ENCODE peak calls at places on chromosomes 13 and 19, in four cellular contexts. One of them, this sample, is unnamed.

GRCh38 chr19:22609630-22610029 is 24.5 kb upstream of the ZNF492 start:
- DNase-seq in CD8-positive, alpha-beta T cell: no peak
- DNase-seq in astrocyte of the spinal cord: no peak
- DNase-seq in GM12865: no peak
- DNase-seq in this sample: no peak

GRCh38 chr13:30081331-30081730 is 226.0 kb downstream of the KATNAL1 start:
- DNase-seq in CD8-positive, alpha-beta T cell: no peak
- DNase-seq in astrocyte of the spinal cord: no peak
- DNase-seq in GM12865: no peak
- DNase-seq in this sample: no peak

GRCh38 chr19:23996549-23996948 is 81.9 kb downstream of the ZNF726 start:
- DNase-seq in CD8-positive, alpha-beta T cell: no peak
- DNase-seq in astrocyte of the spinal cord: no peak
- DNase-seq in GM12865: no peak
- DNase-seq in this sample: no peak

GRCh38 chr19:2271516-2272103 is 10.4 kb downstream of the PEAK3 start:
- DNase-seq in CD8-positive, alpha-beta T cell: no peak
- DNase-seq in astrocyte of the spinal cord: peak
- DNase-seq in GM12865: no peak
- DNase-seq in this sample: no peak

GRCh38 chr19:14530005-14530348 is 583 bp downstream of the TECR start:
- DNase-seq in CD8-positive, alpha-beta T cell: no peak
- DNase-seq in astrocyte of the spinal cord: no peak
- DNase-seq in GM12865: peak
- DNase-seq in this sample: peak

GRCh38 chr13:79194272-79194671 is 211.8 kb downstream of the RBM26 start:
- DNase-seq in CD8-positive, alpha-beta T cell: no peak
- DNase-seq in astrocyte of the spinal cord: no peak
- DNase-seq in GM12865: peak
- DNase-seq in this sample: no peak

GRCh38 chr19:1672038-1672768 is 19.8 kb upstream of the TCF3 start:
- DNase-seq in CD8-positive, alpha-beta T cell: peak
- DNase-seq in astrocyte of the spinal cord: no peak
- DNase-seq in GM12865: peak
- DNase-seq in this sample: peak

GRCh38 chr19:47701717-47702552 is 11.3 kb upstream of the EHD2 start:
- DNase-seq in CD8-positive, alpha-beta T cell: no peak
- DNase-seq in astrocyte of the spinal cord: no peak
- DNase-seq in GM12865: no peak
- DNase-seq in this sample: no peak

GRCh38 chr13:44667950-44668349 is 91.8 kb upstream of the TSC22D1 start:
- DNase-seq in CD8-positive, alpha-beta T cell: no peak
- DNase-seq in astrocyte of the spinal cord: peak
- DNase-seq in GM12865: peak
- DNase-seq in this sample: no peak

GRCh38 chr19:39498262-39499081 is at the start of gene DLL3:
- DNase-seq in CD8-positive, alpha-beta T cell: no peak
- DNase-seq in astrocyte of the spinal cord: no peak
- DNase-seq in GM12865: no peak
- DNase-seq in this sample: peak

GRCh38 chr19:39499082-39499642 is 415 bp downstream of the DLL3 start:
- DNase-seq in CD8-positive, alpha-beta T cell: no peak
- DNase-seq in astrocyte of the spinal cord: no peak
- DNase-seq in GM12865: peak
- DNase-seq in this sample: no peak

GRCh38 chr19:39499932-39500331 is 1.2 kb downstream of the DLL3 start:
- DNase-seq in CD8-positive, alpha-beta T cell: no peak
- DNase-seq in astrocyte of the spinal cord: no peak
- DNase-seq in GM12865: no peak
- DNase-seq in this sample: no peak

GRCh38 chr19:39496063-39496462 is 2.7 kb upstream of the DLL3 start:
- DNase-seq in CD8-positive, alpha-beta T cell: no peak
- DNase-seq in astrocyte of the spinal cord: no peak
- DNase-seq in GM12865: no peak
- DNase-seq in this sample: no peak

DNA sequence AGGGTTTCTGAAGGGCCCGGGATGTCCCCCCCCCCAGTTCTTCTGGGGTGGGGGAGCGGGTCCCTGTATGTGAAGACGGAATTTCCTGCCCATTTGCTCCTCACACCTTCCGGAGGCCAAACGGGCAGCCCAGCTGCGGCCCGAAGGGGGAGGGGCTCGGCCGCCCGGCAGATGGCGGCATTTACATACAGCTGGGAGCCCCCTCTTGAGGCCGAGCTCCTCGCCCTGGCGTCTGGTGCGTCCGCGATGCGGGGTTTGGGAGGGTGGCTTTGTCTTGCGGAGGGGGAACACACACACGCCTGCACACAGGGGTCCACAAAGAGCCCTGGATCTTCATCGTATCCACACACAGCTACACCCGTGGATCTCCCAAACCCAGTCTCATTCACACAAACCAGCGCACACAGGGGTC is 891 bp upstream of the DLL3 start:
- DNase-seq in CD8-positive, alpha-beta T cell: peak
- DNase-seq in astrocyte of the spinal cord: peak
- DNase-seq in GM12865: peak
- DNase-seq in this sample: peak
- H3K4me3 ChIP-seq in CD8-positive, alpha-beta T cell: no peak
- H3K4me3 ChIP-seq in astrocyte of the spinal cord: peak
- H3K4me3 ChIP-seq in GM12865: no peak
- H3K4me3 ChIP-seq in this sample: peak

GRCh38 chr19:43634516-43634876 is 5.2 kb downstream of the CADM4 start:
- DNase-seq in CD8-positive, alpha-beta T cell: no peak
- DNase-seq in astrocyte of the spinal cord: no peak
- DNase-seq in GM12865: no peak
- DNase-seq in this sample: no peak

GRCh38 chr19:43636121-43636683 is 3.4 kb downstream of the CADM4 start:
- DNase-seq in CD8-positive, alpha-beta T cell: no peak
- DNase-seq in astrocyte of the spinal cord: no peak
- DNase-seq in GM12865: no peak
- DNase-seq in this sample: no peak

GRCh38 chr19:43633520-43633919 is 6.1 kb downstream of the CADM4 start:
- DNase-seq in CD8-positive, alpha-beta T cell: no peak
- DNase-seq in astrocyte of the spinal cord: no peak
- DNase-seq in GM12865: no peak
- DNase-seq in this sample: no peak

GRCh38 chr19:43634068-43634467 is 5.6 kb downstream of the CADM4 start:
- DNase-seq in CD8-positive, alpha-beta T cell: no peak
- DNase-seq in astrocyte of the spinal cord: no peak
- DNase-seq in GM12865: no peak
- DNase-seq in this sample: no peak

GRCh38 chr19:43634877-43635560 is 4.6 kb downstream of the CADM4 start:
- DNase-seq in CD8-positive, alpha-beta T cell: no peak
- DNase-seq in astrocyte of the spinal cord: no peak
- DNase-seq in GM12865: no peak
- DNase-seq in this sample: no peak
- H3K4me3 ChIP-seq in CD8-positive, alpha-beta T cell: no peak
- H3K4me3 ChIP-seq in astrocyte of the spinal cord: no peak
- H3K4me3 ChIP-seq in GM12865: no peak
- H3K4me3 ChIP-seq in this sample: no peak

GRCh38 chr13:23321534-23322241 is 111.8 kb downstream of the SACS start:
- DNase-seq in CD8-positive, alpha-beta T cell: no peak
- DNase-seq in astrocyte of the spinal cord: peak
- DNase-seq in GM12865: peak
- DNase-seq in this sample: no peak

GRCh38 chr13:23322353-23323336 is 110.9 kb downstream of the SACS start:
- DNase-seq in CD8-positive, alpha-beta T cell: no peak
- DNase-seq in astrocyte of the spinal cord: no peak
- DNase-seq in GM12865: no peak
- DNase-seq in this sample: no peak

GRCh38 chr13:23319915-23320224 is 113.6 kb downstream of the SACS start:
- DNase-seq in CD8-positive, alpha-beta T cell: no peak
- DNase-seq in astrocyte of the spinal cord: no peak
- DNase-seq in GM12865: no peak
- DNase-seq in this sample: no peak

GRCh38 chr13:23323946-23324709 is 109.4 kb downstream of the SACS start:
- DNase-seq in CD8-positive, alpha-beta T cell: no peak
- DNase-seq in astrocyte of the spinal cord: no peak
- DNase-seq in GM12865: no peak
- DNase-seq in this sample: no peak

DNA sequence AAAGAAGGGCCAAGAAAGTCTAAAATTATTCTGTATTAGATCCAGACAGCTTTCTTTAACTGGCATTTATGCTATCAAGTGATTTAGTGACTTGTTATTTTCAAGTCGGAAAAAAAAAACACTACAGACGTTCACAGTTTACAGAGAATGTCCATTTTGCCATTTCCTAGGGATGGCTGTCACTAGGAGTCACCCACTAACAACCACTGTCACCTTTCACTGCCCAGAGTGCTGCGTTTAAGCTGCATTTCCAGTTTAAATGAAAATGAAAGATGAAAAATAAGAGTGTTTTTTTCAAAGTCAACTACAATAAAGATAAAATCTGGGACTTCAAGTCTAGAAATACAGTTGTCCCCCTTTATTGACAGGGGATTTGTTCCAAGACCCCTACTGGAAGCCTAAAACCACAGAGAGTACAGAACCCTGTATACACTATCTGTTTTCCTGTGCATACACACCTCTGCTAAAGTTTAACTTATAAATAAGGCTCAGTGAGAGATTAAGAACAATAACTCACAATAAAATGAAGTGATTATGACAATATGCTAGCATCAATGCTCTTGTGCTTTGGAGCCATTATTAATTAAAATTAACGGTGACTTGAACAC is 112.5 kb downstream of the SACS start:
- DNase-seq in CD8-positive, alpha-beta T cell: no peak
- DNase-seq in astrocyte of the spinal cord: no peak
- DNase-seq in GM12865: no peak
- DNase-seq in this sample: no peak
- H3K4me3 ChIP-seq in CD8-positive, alpha-beta T cell: no peak
- H3K4me3 ChIP-seq in astrocyte of the spinal cord: no peak
- H3K4me3 ChIP-seq in GM12865: peak
- H3K4me3 ChIP-seq in this sample: no peak

DNA sequence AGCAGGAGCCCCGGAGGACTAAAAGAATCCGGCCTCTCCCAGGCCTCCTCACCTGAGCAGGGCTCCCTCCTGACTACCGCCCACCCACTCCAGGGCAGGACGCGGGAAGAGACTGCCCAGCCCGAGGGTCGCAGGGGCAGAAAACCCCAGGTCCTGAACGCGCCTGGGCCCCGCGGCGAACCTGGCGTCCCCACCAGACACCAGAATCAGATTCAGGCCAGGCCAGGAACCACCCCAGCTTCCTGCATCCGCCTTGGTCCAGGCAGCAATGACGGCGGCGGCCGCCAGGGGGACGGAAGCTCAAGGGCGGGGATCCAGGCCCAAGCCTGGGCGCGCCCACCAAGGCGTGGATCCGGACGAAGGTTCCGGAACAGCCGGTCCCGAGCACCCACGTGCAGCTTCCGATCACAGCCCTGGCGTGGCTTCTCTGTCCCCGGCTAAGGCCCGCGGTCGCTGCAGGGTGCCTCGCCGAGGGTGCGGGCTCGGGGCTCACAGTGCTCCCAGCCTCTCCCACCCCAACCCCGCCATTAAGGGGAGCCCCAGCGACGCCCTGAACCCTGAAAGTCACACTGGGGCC is 3.6 kb downstream of the LGALS7 start:
- DNase-seq in CD8-positive, alpha-beta T cell: peak
- DNase-seq in astrocyte of the spinal cord: peak
- DNase-seq in GM12865: peak
- DNase-seq in this sample: no peak
- H3K4me3 ChIP-seq in CD8-positive, alpha-beta T cell: peak
- H3K4me3 ChIP-seq in astrocyte of the spinal cord: no peak
- H3K4me3 ChIP-seq in GM12865: peak
- H3K4me3 ChIP-seq in this sample: no peak

GRCh38 chr19:40570313-40571004 is 6.2 kb upstream of the SHKBP1 start:
- DNase-seq in CD8-positive, alpha-beta T cell: peak
- DNase-seq in astrocyte of the spinal cord: peak
- DNase-seq in GM12865: peak
- DNase-seq in this sample: peak

GRCh38 chr19:40565910-40566495 is 10.7 kb upstream of the SHKBP1 start:
- DNase-seq in CD8-positive, alpha-beta T cell: no peak
- DNase-seq in astrocyte of the spinal cord: no peak
- DNase-seq in GM12865: no peak
- DNase-seq in this sample: no peak

GRCh38 chr19:40565355-40565754 is 11.3 kb upstream of the SHKBP1 start:
- DNase-seq in CD8-positive, alpha-beta T cell: no peak
- DNase-seq in astrocyte of the spinal cord: no peak
- DNase-seq in GM12865: no peak
- DNase-seq in this sample: no peak

GRCh38 chr19:40567040-40567749 is 9.5 kb upstream of the SHKBP1 start:
- DNase-seq in CD8-positive, alpha-beta T cell: no peak
- DNase-seq in astrocyte of the spinal cord: no peak
- DNase-seq in GM12865: no peak
- DNase-seq in this sample: no peak

GRCh38 chr19:40567750-40568494 is 8.8 kb upstream of the SHKBP1 start:
- DNase-seq in CD8-positive, alpha-beta T cell: no peak
- DNase-seq in astrocyte of the spinal cord: no peak
- DNase-seq in GM12865: no peak
- DNase-seq in this sample: no peak
- H3K4me3 ChIP-seq in CD8-positive, alpha-beta T cell: peak
- H3K4me3 ChIP-seq in astrocyte of the spinal cord: no peak
- H3K4me3 ChIP-seq in GM12865: no peak
- H3K4me3 ChIP-seq in this sample: peak

DNA sequence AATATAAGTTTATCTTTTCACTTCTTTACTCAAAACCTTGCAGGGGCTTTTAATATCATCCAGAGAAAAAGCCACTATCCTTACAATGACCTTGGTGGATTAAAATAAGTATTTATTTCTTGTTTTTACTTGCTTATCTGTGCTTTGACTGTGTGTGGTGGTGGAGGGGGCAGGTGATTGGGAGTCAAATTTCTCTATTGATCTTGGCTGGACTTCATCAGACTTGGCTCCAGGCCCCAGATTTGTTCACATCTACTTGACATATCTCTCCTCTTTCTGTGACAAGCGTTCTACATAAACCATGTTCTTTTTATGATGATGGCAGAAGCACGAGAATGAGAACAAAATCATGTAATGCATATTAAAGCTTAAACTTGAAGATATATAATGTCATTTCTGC is 670.8 kb downstream of the PCDH17 start:
- DNase-seq in CD8-positive, alpha-beta T cell: no peak
- DNase-seq in astrocyte of the spinal cord: no peak
- DNase-seq in GM12865: no peak
- DNase-seq in this sample: no peak
- H3K4me3 ChIP-seq in CD8-positive, alpha-beta T cell: no peak
- H3K4me3 ChIP-seq in astrocyte of the spinal cord: no peak
- H3K4me3 ChIP-seq in GM12865: no peak
- H3K4me3 ChIP-seq in this sample: no peak